ENCODE peak calls at places on chromosomes 3 and 15, in four cellular contexts. R is activated CD8-positive, alpha-beta T cell treated with anti-CD3 and anti-CD28 coated beads for 36 hours; U is CD4-positive, alpha-beta T cell; Y is HFFc6. L is an unnamed sample.

GRCh38 chr3:3708769-3709115 is 90.5 kb upstream of the LRRN1 start:
- DNase-seq in U (no peak), R (no peak), Y (no peak), L (no peak)

GRCh38 chr3:150497956-150498355 is 48.3 kb downstream of the SERP1 start:
- DNase-seq in Y (peak), R (no peak), U (no peak), L (no peak)

GRCh38 chr15:72135719-72136118 is 17.5 kb downstream of the SENP8 start:
- DNase-seq in R (no peak), U (no peak), Y (no peak), L (no peak)

GRCh38 chr3:197125601-197126000 is 96.0 kb upstream of the MELTF start:
- DNase-seq in Y (peak), R (no peak), U (no peak), L (no peak)

GRCh38 chr3:171068658-171069057 is 42.1 kb upstream of the SLC2A2 start:
- DNase-seq in R (no peak), U (no peak), Y (no peak), L (no peak)

GRCh38 chr3:61073532-61073931 is 177.7 kb downstream of the FHIT start:
- DNase-seq in Y (no peak), R (no peak), U (no peak), L (no peak)

GRCh38 chr15:48962662-48963523 is 826 bp downstream of the SHC4 start:
- DNase-seq in Y (peak), R (peak), U (no peak), L (peak)

GRCh38 chr15:91660174-91660649 is 193.3 kb upstream of the SLCO3A1 start:
- DNase-seq in R (no peak), Y (no peak), U (no peak), L (no peak)

GRCh38 chr15:50232791-50233190 is 32.7 kb downstream of the HDC start:
- DNase-seq in Y (no peak), U (no peak), R (no peak), L (no peak)

GRCh38 chr15:93141373-93141790 is 52.4 kb upstream of the RGMA start:
- DNase-seq in R (peak), U (peak), Y (no peak), L (no peak)

GRCh38 chr15:40306908-40307307 is 827 bp downstream of the PLCB2 start:
- DNase-seq in R (peak), Y (no peak), U (no peak), L (no peak)

GRCh38 chr3:186975726-186976125 is 45.4 kb downstream of the ST6GAL1 start:
- DNase-seq in U (no peak), R (no peak), Y (no peak), L (no peak)

DNA sequence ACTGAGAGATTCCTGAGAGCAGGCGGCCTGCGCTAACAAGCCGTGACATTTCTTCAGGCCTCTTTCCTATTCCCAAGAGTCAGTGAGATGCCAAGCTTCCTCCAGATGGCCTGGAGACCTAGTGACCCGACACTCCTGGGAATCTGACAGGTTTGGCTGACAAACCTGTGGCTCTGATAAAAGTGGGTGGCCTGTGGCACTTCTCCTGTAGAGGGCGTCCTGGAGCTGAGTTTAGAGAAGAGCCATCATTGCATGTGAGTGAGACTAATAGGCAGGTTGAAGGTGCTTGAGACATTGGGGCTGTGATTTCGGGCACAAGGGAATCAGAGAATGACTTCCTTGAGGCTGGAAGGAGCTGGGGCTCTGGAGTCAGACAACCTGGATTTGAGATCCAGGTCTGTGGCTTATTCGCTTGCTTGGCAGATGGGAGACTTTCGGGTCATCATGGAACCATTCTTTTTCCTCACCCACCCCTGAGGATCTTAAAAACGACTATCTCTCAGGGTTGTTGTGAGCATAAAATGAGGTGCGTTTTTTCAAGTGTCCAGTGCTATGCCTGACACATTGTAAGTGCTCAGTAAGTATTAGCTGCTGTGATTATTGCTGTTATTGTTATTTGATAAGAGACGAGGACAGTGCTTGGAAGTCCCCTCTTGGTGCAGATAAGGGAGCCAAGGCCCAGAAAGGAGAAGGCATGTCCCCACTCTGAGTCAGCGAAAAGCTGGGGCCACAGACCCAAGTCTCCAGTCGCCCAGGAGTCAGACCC is 77.2 kb downstream of the SCN10A start:
- DNase-seq in Y (peak), U (no peak), R (peak), L (peak)
- TF ChIP-seq CTCF in Y (peak), U (no peak), R (peak), L (peak)

DNA sequence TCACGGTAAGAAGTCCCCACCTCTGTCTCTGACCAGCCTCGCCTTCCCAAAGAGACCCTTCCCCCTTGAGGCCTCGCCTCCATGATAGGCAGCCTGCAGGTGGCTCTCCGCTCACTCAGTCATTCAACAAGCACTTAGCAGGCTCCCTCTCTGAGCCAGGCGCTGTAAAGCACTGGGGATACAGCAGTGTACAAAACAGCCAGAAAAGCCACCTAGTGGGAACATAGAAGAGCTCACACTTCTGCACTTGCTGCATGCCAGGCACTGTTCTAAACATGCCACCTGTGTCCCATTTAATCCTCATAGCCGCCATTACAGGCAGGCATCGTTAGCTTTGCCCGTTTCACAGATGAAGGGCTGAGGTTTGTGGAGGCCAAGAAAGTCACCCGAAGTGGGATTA is 56.0 kb downstream of the SEMA3G start:
- DNase-seq in U (no peak), Y (no peak), R (no peak), L (no peak)
- TF ChIP-seq CTCF in U (no peak), Y (no peak), R (no peak), L (no peak)

DNA sequence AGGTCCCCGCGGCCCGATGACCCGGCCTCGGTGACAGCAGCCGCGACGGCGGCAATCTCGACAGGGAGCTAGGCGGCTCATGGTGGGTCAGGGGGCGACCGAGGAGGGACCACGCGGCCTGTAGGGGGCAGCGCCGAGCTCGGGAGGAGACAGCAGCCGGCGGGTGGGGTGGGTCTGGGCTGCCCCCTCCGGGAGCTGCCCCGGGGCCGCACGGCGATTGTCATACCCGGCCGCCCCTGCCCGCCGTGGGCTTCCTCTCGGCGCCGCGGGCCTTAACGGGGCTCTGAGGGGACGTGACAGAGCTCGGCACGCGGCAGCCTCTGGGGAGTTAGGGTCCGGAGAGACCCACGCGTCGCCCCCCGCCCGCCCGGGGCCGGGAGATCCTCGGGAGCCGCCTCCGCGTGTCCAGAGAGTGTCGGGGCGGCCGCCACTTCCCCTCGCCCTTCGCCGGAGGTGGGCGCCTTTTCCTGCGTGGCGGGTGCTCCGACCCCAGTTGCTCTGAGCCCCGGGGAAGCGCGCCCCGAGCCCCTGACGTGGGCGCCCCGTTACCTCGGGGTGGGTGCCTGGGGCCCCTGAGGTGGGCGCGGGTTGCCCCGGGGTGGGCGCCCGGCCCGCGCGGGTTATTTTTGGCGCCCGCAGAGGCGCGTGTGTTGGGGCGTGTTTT is 539 bp upstream of the PLCL2 start:
- DNase-seq in Y (no peak), U (peak), R (peak), L (peak)
- TF ChIP-seq CTCF in Y (peak), U (peak), R (peak), L (peak)

DNA sequence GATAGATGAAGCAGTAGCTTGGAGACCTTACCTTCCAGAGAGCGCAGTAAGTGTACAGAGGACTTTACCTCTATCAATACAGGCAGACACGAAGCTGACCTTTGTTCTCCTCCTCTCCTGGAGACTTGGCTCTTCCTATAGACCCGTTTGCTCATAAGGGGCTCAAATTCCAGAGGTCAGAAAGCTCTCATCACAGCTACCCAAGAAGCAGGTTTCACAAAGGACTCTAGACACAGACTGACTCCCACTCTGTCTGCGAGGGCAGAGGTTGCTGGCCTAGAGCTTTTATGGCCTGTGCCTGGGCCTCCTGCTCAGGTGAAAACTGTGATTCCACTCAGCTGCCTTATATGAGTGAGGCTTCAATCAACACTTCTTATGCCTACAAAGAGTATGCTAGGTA is 35.4 kb upstream of the TOPAZ1 start:
- DNase-seq in Y (no peak), R (no peak), U (no peak), L (no peak)
- TF ChIP-seq CTCF in Y (no peak), R (no peak), U (no peak), L (no peak)

GRCh38 chr3:128846501-128846900 is 32.9 kb upstream of the ACAD9 start:
- DNase-seq in R (peak), Y (no peak), U (no peak), L (no peak)

GRCh38 chr3:128844502-128844901 is 34.9 kb upstream of the ACAD9 start:
- DNase-seq in Y (no peak), U (no peak), R (no peak), L (no peak)

GRCh38 chr3:128845695-128846491 is 33.5 kb upstream of the ACAD9 start:
- DNase-seq in Y (peak), U (peak), R (peak), L (peak)

GRCh38 chr3:128847631-128848370 is 31.6 kb upstream of the ACAD9 start:
- DNase-seq in R (no peak), Y (no peak), U (no peak), L (no peak)

DNA sequence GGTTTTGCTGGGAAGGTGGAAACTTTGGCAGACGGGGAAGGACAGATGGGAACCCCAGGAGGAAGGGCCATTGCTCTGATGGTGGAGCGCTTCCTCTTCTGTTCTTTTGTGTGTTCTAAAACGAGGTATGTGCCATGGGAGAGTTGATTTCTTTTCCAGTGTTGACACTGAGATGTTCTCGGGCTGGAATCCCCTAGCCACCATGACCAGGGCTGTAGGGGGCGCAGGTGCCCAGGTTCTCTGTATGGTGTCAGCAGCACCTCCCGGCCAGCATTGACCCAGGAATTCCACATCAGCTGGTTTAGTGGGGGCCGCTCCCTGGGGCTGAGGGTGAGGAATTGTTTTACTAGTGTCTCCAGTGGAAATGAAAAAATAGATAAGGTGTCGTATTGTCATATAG is 34.3 kb upstream of the ACAD9 start:
- DNase-seq in R (no peak), U (no peak), Y (no peak), L (no peak)
- TF ChIP-seq CTCF in R (no peak), U (no peak), Y (no peak), L (peak)